ENCODE peak calls at places on chromosomes 6 and 20, in four cellular contexts. B is activated CD8-positive, alpha-beta memory T cell treated with anti-CD3 and anti-CD28 coated beads for 4 hours; M is iris pigment epithelial cell; S is neuronal stem cell. T is an unnamed sample.

GRCh38 chr20:37397076-37397953 is 51.4 kb downstream of the SRC start:
- DNase-seq in M (peak; percentile 50), B (no peak), S (no peak), T (no peak)

GRCh38 chr6:157089258-157089657 is 234.1 kb downstream of the TMEM242 start:
- DNase-seq in M (peak; percentile 17), B (no peak), S (peak; percentile 72), T (no peak)

GRCh38 chr6:97394160-97394748 is 111.2 kb upstream of the MMS22L start:
- DNase-seq in B (no peak), S (peak; percentile 61), M (peak; percentile 50), T (no peak)

GRCh38 chr6:151497935-151498726 is 4.3 kb downstream of the CCDC170 start:
- DNase-seq in S (no peak), M (peak; percentile 55), B (no peak), T (no peak)

GRCh38 chr6:40398810-40399477 is 188.2 kb downstream of the LRFN2 start:
- DNase-seq in B (no peak), M (no peak), S (no peak), T (no peak)

GRCh38 chr6:33380272-33380981 is 11.2 kb upstream of the KIFC1 start:
- DNase-seq in S (no peak), M (no peak), B (no peak), T (no peak)

GRCh38 chr20:37486186-37486999 is 34.7 kb upstream of the NNAT start:
- DNase-seq in M (no peak), S (no peak), B (no peak), T (no peak)

GRCh38 chr6:110699780-110700179 is 115.5 kb downstream of the CDK19 start:
- DNase-seq in S (no peak), M (no peak), B (no peak), T (no peak)

GRCh38 chr6:37638414-37639079 is 59.1 kb downstream of the MDGA1 start:
- DNase-seq in S (no peak), B (no peak), M (no peak), T (no peak)

GRCh38 chr6:1636272-1636825 is 26.6 kb downstream of the FOXC1 start:
- DNase-seq in M (no peak), S (no peak), B (no peak), T (no peak)

GRCh38 chr6:108793449-108794134 is 54.6 kb upstream of the ARMC2 start:
- DNase-seq in M (no peak), B (no peak), S (no peak), T (no peak)

GRCh38 chr6:107621216-107621940 is 131.5 kb downstream of the SOBP start:
- DNase-seq in B (no peak), M (no peak), S (no peak), T (no peak)

GRCh38 chr20:63102720-63103375 is 96.1 kb upstream of the BHLHE23 start:
- DNase-seq in B (peak; percentile 38), S (no peak), M (peak; percentile 64), T (peak; percentile 28)

GRCh38 chr6:16711551-16712249 is 49.6 kb downstream of the ATXN1 start:
- DNase-seq in M (no peak), S (no peak), B (no peak), T (peak; percentile 36)

GRCh38 chr6:21808551-21809181 is 215.1 kb downstream of the SOX4 start:
- DNase-seq in B (no peak), M (peak; percentile 67), S (no peak), T (no peak)

GRCh38 chr6:33431880-33432541 is 12.1 kb downstream of the SYNGAP1 start:
- DNase-seq in B (no peak), S (no peak), M (no peak), T (no peak)

GRCh38 chr20:4220352-4220751 is 205.0 kb upstream of the RNF24 start:
- DNase-seq in M (no peak), B (no peak), S (no peak), T (no peak)

GRCh38 chr6:24640166-24640565 is 5.8 kb downstream of the KIAA0319 start:
- DNase-seq in S (no peak), B (no peak), M (no peak), T (no peak)

GRCh38 chr6:72850469-72850868 is 228.6 kb downstream of the KCNQ5 start:
- DNase-seq in S (no peak), M (no peak), B (no peak), T (no peak)

GRCh38 chr6:30647802-30648460 is 998 bp downstream of the C6orf136 start:
- DNase-seq in B (no peak), M (no peak), S (no peak), T (no peak)

GRCh38 chr6:116190550-116190949 is 63.3 kb downstream of the TSPYL4 start:
- DNase-seq in M (peak; percentile 96), S (no peak), B (no peak), T (no peak)

GRCh38 chr20:56995635-56996075 is 270.8 kb downstream of the BMP7 start:
- DNase-seq in B (no peak), M (peak; percentile 6), S (peak; percentile 41), T (no peak)

GRCh38 chr6:142881771-142882170 is 63.2 kb downstream of the HIVEP2 start:
- DNase-seq in B (no peak), S (no peak), M (no peak), T (no peak)

GRCh38 chr6:48183174-48183573 is 72.2 kb upstream of the PTCHD4 start:
- DNase-seq in S (no peak), M (no peak), B (no peak), T (no peak)

GRCh38 chr6:77561768-77562314 is 91.0 kb upstream of the MEI4 start:
- DNase-seq in S (no peak), M (no peak), B (no peak), T (no peak)

GRCh38 chr20:58612021-58612700 is 38.9 kb upstream of the STX16 start:
- DNase-seq in B (no peak), M (no peak), S (no peak), T (no peak)

GRCh38 chr6:87391334-87391733 is 16.4 kb upstream of the CFAP206 start:
- DNase-seq in S (peak; percentile 14), B (no peak), M (peak; percentile 35), T (no peak)

GRCh38 chr6:169650959-169651292 is 50.9 kb downstream of the WDR27 start:
- DNase-seq in B (no peak), M (no peak), S (no peak), T (no peak)

GRCh38 chr6:43428112-43428570 is 800 bp downstream of the ABCC10 start:
- DNase-seq in B (no peak), S (no peak), M (no peak), T (no peak)